ENCODE peak calls at places on chromosome 12, in nine cellular contexts. D is progenitor cell of endocrine pancreas; U is T-helper 9 cell; M is lower leg skin; Q is ureter; L is GM18507; A is endodermal cell; N is stimulated activated naive CD4-positive, alpha-beta T cell; G is fibroblast of mammary gland. W is an unnamed sample.

GRCh38 chr12:24361860-24362581 is 412.6 kb upstream of the SOX5 start:
- DNase-seq in N (no peak), G (no peak), L (no peak), U (no peak), D (no peak), Q (no peak), M (no peak), A (no peak), W (no peak)

GRCh38 chr12:89117448-89118034 is 234.8 kb downstream of the DUSP6 start:
- DNase-seq in N (no peak), Q (peak), U (no peak), M (no peak), G (no peak), L (no peak), A (no peak), D (no peak), W (no peak)

GRCh38 chr12:1920971-1921370 is 2.5 kb upstream of the CACNA2D4 start:
- DNase-seq in M (no peak), G (no peak), D (no peak), Q (no peak), U (no peak), L (no peak), N (no peak), A (peak), W (peak)

GRCh38 chr12:2615665-2616387 is 178.9 kb upstream of the FKBP4 start:
- DNase-seq in G (peak), A (peak), M (no peak), N (no peak), L (no peak), U (no peak), D (no peak), Q (no peak), W (no peak)

GRCh38 chr12:55712700-55713415 is 3.0 kb upstream of the BLOC1S1 start:
- DNase-seq in L (no peak), A (no peak), Q (no peak), N (no peak), M (no peak), G (no peak), D (no peak), U (no peak), W (no peak)

GRCh38 chr12:95548056-95548538 is 3.2 kb downstream of the USP44 start:
- DNase-seq in N (peak), M (no peak), L (no peak), Q (no peak), U (peak), D (peak), A (peak), G (peak), W (no peak)

GRCh38 chr12:52211716-52212585 is 20.1 kb upstream of the KRT80 start:
- DNase-seq in M (no peak), A (peak), N (no peak), U (no peak), D (no peak), L (no peak), Q (no peak), G (no peak), W (no peak)

GRCh38 chr12:124527861-124528561 is 39.4 kb downstream of the NCOR2 start:
- DNase-seq in M (no peak), L (no peak), N (no peak), D (no peak), G (peak), Q (no peak), U (no peak), A (peak), W (no peak)

GRCh38 chr12:76552343-76552938 is 7.1 kb downstream of the OSBPL8 start:
- DNase-seq in U (no peak), A (no peak), M (no peak), L (no peak), Q (no peak), G (peak), D (no peak), N (no peak), W (no peak)

GRCh38 chr12:77325505-77325904 is 260.1 kb upstream of the E2F7 start:
- DNase-seq in M (no peak), N (no peak), D (peak), G (no peak), A (peak), L (no peak), Q (no peak), U (no peak), W (no peak)

GRCh38 chr12:26126340-26127284 is 1.8 kb upstream of the BHLHE41 start:
- DNase-seq in L (no peak), G (peak), A (peak), U (no peak), Q (peak), D (peak), N (peak), M (peak), W (peak)

GRCh38 chr12:98154850-98155249 is 360.5 kb upstream of the TMPO start:
- DNase-seq in M (no peak), N (no peak), D (no peak), Q (peak), L (no peak), U (no peak), G (peak), A (peak), W (no peak)

GRCh38 chr12:46921048-46921753 is 95.4 kb upstream of the SLC38A4 start:
- DNase-seq in M (no peak), Q (no peak), N (no peak), A (no peak), G (peak), U (no peak), L (no peak), D (no peak), W (no peak)

GRCh38 chr12:71756054-71756675 is 1.5 kb downstream of the RAB21 start:
- DNase-seq in L (no peak), U (no peak), M (no peak), D (no peak), G (peak), N (no peak), A (no peak), Q (no peak), W (no peak)

GRCh38 chr12:56645717-56646446 is at the start of gene ATP5F1B:
- DNase-seq in N (peak), U (peak), L (peak), A (peak), D (peak), G (peak), M (peak), Q (peak), W (peak)

GRCh38 chr12:43742106-43742505 is 16.5 kb downstream of the PUS7L start:
- DNase-seq in Q (no peak), D (no peak), N (no peak), L (no peak), A (no peak), G (peak), U (no peak), M (no peak), W (no peak)

GRCh38 chr12:19857197-19857596 is 417.9 kb downstream of the AEBP2 start:
- DNase-seq in A (no peak), L (no peak), U (no peak), G (no peak), N (no peak), M (no peak), Q (no peak), D (no peak), W (no peak)

GRCh38 chr12:28027328-28027727 is 54.8 kb upstream of the PTHLH start:
- DNase-seq in L (no peak), U (no peak), G (no peak), A (no peak), D (no peak), Q (no peak), N (no peak), M (no peak), W (no peak)

GRCh38 chr12:7369274-7369729 is 65.4 kb downstream of the ACSM4 start:
- DNase-seq in A (no peak), L (no peak), G (peak), D (no peak), M (peak), Q (no peak), N (no peak), U (no peak), W (no peak)

GRCh38 chr12:43501705-43502104 is 50.3 kb downstream of the ADAMTS20 start:
- DNase-seq in U (no peak), Q (no peak), A (no peak), N (no peak), L (no peak), G (peak), M (no peak), D (no peak), W (no peak)

GRCh38 chr12:67705394-67706370 is 57.1 kb downstream of the DYRK2 start:
- DNase-seq in D (no peak), N (no peak), U (no peak), Q (no peak), M (no peak), A (no peak), G (peak), L (no peak), W (no peak)

GRCh38 chr12:27936196-27936595 is 36.3 kb downstream of the PTHLH start:
- DNase-seq in A (no peak), G (peak), M (no peak), N (no peak), U (no peak), Q (no peak), L (no peak), D (no peak), W (no peak)

GRCh38 chr12:106722854-106723253 is 51.6 kb upstream of the RIC8B start:
- DNase-seq in Q (no peak), L (no peak), N (no peak), U (no peak), G (no peak), D (no peak), M (no peak), A (peak), W (peak)

GRCh38 chr12:4434299-4434698 is 11.3 kb downstream of the FGF6 start:
- DNase-seq in M (no peak), N (no peak), U (no peak), A (peak), D (peak), Q (peak), G (no peak), L (no peak), W (peak)

GRCh38 chr12:9827209-9827888 is at the start of gene KLRF1:
- DNase-seq in Q (no peak), D (no peak), L (no peak), N (no peak), M (no peak), G (no peak), A (no peak), U (no peak), W (no peak)

GRCh38 chr12:57519758-57520007 is 631 bp downstream of the DDIT3 start:
- DNase-seq in Q (no peak), U (no peak), D (no peak), A (peak), G (no peak), M (no peak), L (no peak), N (peak), W (no peak)

GRCh38 chr12:46382974-46383653 is 10.5 kb upstream of the SLC38A2 start:
- DNase-seq in Q (peak), D (peak), A (peak), M (peak), U (peak), G (peak), L (no peak), N (peak), W (peak)

GRCh38 chr12:52238206-52238840 is 5.3 kb downstream of the KRT7 start:
- DNase-seq in Q (no peak), D (no peak), A (no peak), U (no peak), M (no peak), N (no peak), L (no peak), G (peak), W (no peak)

GRCh38 chr12:113299619-113300237 is 35.2 kb downstream of the SLC8B1 start:
- DNase-seq in G (peak), M (peak), Q (peak), L (no peak), D (no peak), A (peak), N (no peak), U (no peak), W (no peak)

W was measured in osteocyte.